ENCODE peak calls at places on chromosome 12, in eight cellular contexts. G is CD8-positive, alpha-beta T cell; Z is K562; I is prostate gland; D is H9; B is kidney; O is gastrocnemius medialis; A is Peyer's patch. V is an unnamed sample.

GRCh38 chr12:40325349-40325960 is 100.7 kb downstream of the LRRK2 start:
- DNase-seq in G (no peak), Z (peak; percentile 24), I (no peak), D (peak; percentile 44), B (no peak), O (no peak), A (no peak), V (no peak)

GRCh38 chr12:57454566-57455373 is at the start of gene INHBE:
- DNase-seq in G (no peak), Z (peak; percentile 90), I (no peak), D (peak; percentile 97), B (no peak), O (no peak), A (no peak), V (no peak)

GRCh38 chr12:1318327-1319031 is 275.9 kb downstream of the FBXL14 start:
- DNase-seq in G (no peak), Z (no peak), I (peak; percentile 56), D (peak; percentile 65), B (peak; percentile 65), O (no peak), A (no peak), V (no peak)

GRCh38 chr12:45743247-45743646 is 13.7 kb downstream of the ARID2 start:
- DNase-seq in G (no peak), Z (no peak), I (no peak), D (no peak), B (no peak), O (no peak), A (no peak), V (no peak)

GRCh38 chr12:46608431-46609280 is 217.1 kb downstream of the SLC38A4 start:
- DNase-seq in G (no peak), Z (no peak), I (no peak), D (no peak), B (no peak), O (no peak), A (no peak), V (no peak)

GRCh38 chr12:113266106-113266895 is 45.0 kb downstream of the TPCN1 start:
- DNase-seq in G (no peak), Z (no peak), I (no peak), D (no peak), B (no peak), O (no peak), A (peak; percentile 39), V (no peak)

GRCh38 chr12:114636723-114637480 is 47.1 kb downstream of the TBX3 start:
- DNase-seq in G (no peak), Z (peak; percentile 34), I (peak; percentile 47), D (peak; percentile 62), B (no peak), O (no peak), A (no peak), V (no peak)

GRCh38 chr12:47159348-47159747 is 79.6 kb upstream of the AMIGO2 start:
- DNase-seq in G (no peak), Z (no peak), I (no peak), D (no peak), B (no peak), O (no peak), A (no peak), V (no peak)

GRCh38 chr12:26832817-26833691 is at the start of gene ITPR2:
- DNase-seq in G (peak; percentile 90), Z (peak; percentile 97), I (peak; percentile 94), D (peak; percentile 97), B (peak; percentile 98), O (peak; percentile 93), A (peak; percentile 96), V (peak; percentile 97)

GRCh38 chr12:66751432-66752113 is 72.7 kb upstream of the GRIP1 start:
- DNase-seq in G (no peak), Z (no peak), I (no peak), D (no peak), B (no peak), O (no peak), A (no peak), V (no peak)

GRCh38 chr12:77343291-77343690 is 277.9 kb upstream of the E2F7 start:
- DNase-seq in G (no peak), Z (no peak), I (no peak), D (no peak), B (no peak), O (no peak), A (no peak), V (no peak)

GRCh38 chr12:44709166-44709565 is 166.9 kb downstream of the NELL2 start:
- DNase-seq in G (no peak), Z (no peak), I (no peak), D (no peak), B (no peak), O (no peak), A (no peak), V (no peak)

GRCh38 chr12:106245767-106246166 is 2.1 kb downstream of the CKAP4 start:
- DNase-seq in G (no peak), Z (no peak), I (peak; percentile 30), D (peak; percentile 26), B (no peak), O (no peak), A (peak; percentile 73), V (no peak)

GRCh38 chr12:41621288-41621687 is 433.2 kb downstream of the PDZRN4 start:
- DNase-seq in G (no peak), Z (no peak), I (no peak), D (no peak), B (no peak), O (no peak), A (no peak), V (no peak)

GRCh38 chr12:116089080-116089479 is 188.4 kb downstream of the MED13L start:
- DNase-seq in G (no peak), Z (no peak), I (no peak), D (no peak), B (no peak), O (no peak), A (no peak), V (no peak)

GRCh38 chr12:116090516-116090915 is 187.0 kb downstream of the MED13L start:
- DNase-seq in G (no peak), Z (no peak), I (no peak), D (no peak), B (no peak), O (no peak), A (no peak), V (no peak)

GRCh38 chr12:116087962-116088361 is 189.5 kb downstream of the MED13L start:
- DNase-seq in G (no peak), Z (no peak), I (no peak), D (no peak), B (no peak), O (no peak), A (no peak), V (no peak)

GRCh38 chr12:116091579-116091978 is 185.9 kb downstream of the MED13L start:
- DNase-seq in G (no peak), Z (no peak), I (no peak), D (no peak), B (no peak), O (no peak), A (no peak), V (no peak)

GRCh38 chr12:116087399-116087798 is 190.1 kb downstream of the MED13L start:
- DNase-seq in G (no peak), Z (no peak), I (no peak), D (no peak), B (no peak), O (no peak), A (no peak), V (no peak)
- H3K27ac ChIP-seq in G (no peak overlapping the region), Z (no peak overlapping the region), I (no peak overlapping the region), D (no peak overlapping the region), B (no peak overlapping the region), O (no peak overlapping the region), A (no peak overlapping the region), V (no peak overlapping the region)

DNA sequence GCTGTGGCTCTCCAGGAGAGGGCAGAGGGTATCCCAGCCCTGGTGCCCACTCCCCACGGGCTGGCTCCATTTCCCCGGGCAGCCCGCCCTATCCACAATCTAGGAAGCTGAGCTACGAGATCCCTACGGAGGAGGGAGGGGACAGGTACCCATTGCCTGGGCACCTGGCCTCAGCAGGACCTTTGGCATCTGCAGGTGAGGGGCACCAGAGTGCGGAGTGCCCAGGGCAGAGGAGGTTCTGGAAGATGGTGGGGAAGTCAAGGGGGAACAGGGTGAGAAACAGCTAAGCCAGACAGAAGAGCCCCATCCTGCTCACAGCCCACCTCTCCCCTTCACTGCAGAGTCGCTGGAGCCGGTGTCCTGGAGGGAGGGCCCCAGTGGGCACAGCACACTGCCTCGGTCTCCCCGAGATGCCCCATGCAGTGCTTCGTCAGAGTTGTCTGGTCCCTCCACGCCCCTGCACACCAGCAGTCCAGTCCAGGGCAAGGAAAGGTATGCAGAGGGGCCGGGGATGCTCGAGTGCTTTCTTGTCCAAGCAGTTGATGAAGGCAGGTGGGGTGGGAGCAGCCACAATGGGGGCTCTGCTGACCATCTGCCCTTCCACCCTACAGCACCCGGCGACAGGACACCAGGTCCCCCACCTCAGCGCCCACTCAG is 10.3 kb downstream of the TNS2 start:
- DNase-seq in G (no peak), Z (no peak), I (no peak), D (no peak), B (peak; percentile 80), O (no peak), A (no peak), V (no peak)
- H3K4me1 ChIP-seq in G (no peaks in the 10 kb centered on the region), Z (peaks cover 11% of the 10 kb centered on the region), I (peaks cover 12% of the 10 kb centered on the region), D (no peaks in the 10 kb centered on the region), B (peaks cover 11% of the 10 kb centered on the region), O (peaks cover 50% of the 10 kb centered on the region), A (peaks cover 27% of the 10 kb centered on the region), V (peaks cover 99% of the 10 kb centered on the region)

DNA sequence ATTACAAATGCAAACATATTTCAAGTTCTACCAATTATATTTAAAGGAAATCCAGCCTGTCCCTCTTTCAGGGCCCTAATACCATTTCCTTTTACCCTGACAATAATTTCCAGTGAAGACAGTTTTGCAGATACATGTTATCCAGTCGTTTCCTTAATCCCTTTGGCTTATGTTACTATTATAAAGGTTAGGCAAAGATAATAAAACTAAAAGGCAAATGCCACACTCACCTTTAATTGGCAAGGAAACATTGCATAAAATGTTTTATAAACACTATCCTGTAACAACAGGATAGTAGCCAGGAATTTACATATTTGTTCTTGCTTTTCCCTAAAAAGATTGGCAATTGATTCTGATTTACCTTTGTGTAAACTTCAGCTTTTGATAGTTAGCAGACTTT is 168.7 kb downstream of the AEBP2 start:
- DNase-seq in G (no peak), Z (no peak), I (no peak), D (no peak), B (no peak), O (no peak), A (no peak), V (no peak)
- H3K27ac ChIP-seq in G (no peak overlapping the region), Z (no peak overlapping the region), I (no peak overlapping the region), D (no peak overlapping the region), B (no peak overlapping the region), O (no peak overlapping the region), A (no peak overlapping the region), V (no peak overlapping the region)

GRCh38 chr12:99722690-99723486 is 75.3 kb downstream of the GARIN6 start:
- DNase-seq in G (no peak), Z (no peak), I (no peak), D (peak; percentile 79), B (no peak), O (no peak), A (no peak), V (no peak)

DNA sequence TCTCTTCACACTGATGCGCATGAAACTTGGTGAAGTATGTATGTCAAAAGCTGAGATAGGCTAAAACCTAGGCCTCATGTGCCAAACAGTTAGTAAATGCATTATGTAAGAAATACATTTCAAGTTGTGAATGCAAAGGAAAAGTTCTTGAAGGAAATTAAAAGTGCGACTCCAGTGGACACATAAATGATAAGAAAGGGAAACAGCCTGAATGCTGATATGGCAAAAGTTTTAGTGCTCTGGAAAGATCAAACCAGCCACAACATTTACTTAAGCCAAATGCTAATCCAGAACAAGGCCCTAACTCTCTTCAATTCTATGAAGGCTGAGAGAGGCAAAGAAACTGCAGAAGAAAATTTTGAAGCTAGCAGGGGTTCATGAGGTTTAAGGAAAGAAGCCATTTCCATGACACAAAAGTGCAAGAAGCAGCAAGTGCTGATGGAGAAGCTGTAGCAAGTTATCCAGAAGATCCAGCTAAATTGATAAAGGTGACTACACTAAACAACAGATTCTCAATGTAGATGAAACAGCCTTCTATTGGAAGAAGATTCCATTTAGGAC is 74.2 kb downstream of the GARIN6 start:
- DNase-seq in G (no peak), Z (no peak), I (no peak), D (no peak), B (no peak), O (no peak), A (no peak), V (no peak)
- H3K4me1 ChIP-seq in G (no peaks in the 10 kb centered on the region), Z (no peaks in the 10 kb centered on the region), I (no peaks in the 10 kb centered on the region), D (peaks cover 3% of the 10 kb centered on the region), B (no peaks in the 10 kb centered on the region), O (no peaks in the 10 kb centered on the region), A (no peaks in the 10 kb centered on the region), V (no peaks in the 10 kb centered on the region)